ENCODE peak calls at places on chromosomes 11 and 22, in four cellular contexts. M is ovary, Z is thyroid gland, Y is tibial nerve. W is an unnamed sample. For H3K4me1, the result is how much of the 10 kb centered on the place peaks cover.

GRCh38 chr11:1785749-1786261 is 22.1 kb upstream of the CTSD start:
- DNase-seq in M (no peak), Z (no peak), Y (no peak), W (no peak)

GRCh38 chr11:61480936-61481335 is 27.6 kb upstream of the LRRC10B start:
- DNase-seq in M (no peak), Z (no peak), Y (no peak), W (no peak)

GRCh38 chr11:11882539-11882938 is 40.8 kb downstream of the USP47 start:
- DNase-seq in M (no peak), Z (no peak), Y (no peak), W (no peak)

GRCh38 chr22:46295277-46295971 is 1.2 kb upstream of the GTSE1 start:
- DNase-seq in M (no peak), Z (no peak), Y (no peak), W (no peak)

GRCh38 chr11:117456027-117456720 is 128.5 kb downstream of the CEP164 start:
- DNase-seq in M (no peak), Z (no peak), Y (no peak), W (no peak)

GRCh38 chr11:28463826-28464225 is 355.6 kb downstream of the METTL15 start:
- DNase-seq in M (no peak), Z (no peak), Y (no peak), W (no peak)

GRCh38 chr11:2157294-2158040 is 3.5 kb downstream of the INS start:
- DNase-seq in M (no peak), Z (no peak), Y (no peak), W (no peak)

GRCh38 chr22:47369020-47369419 is 606.6 kb downstream of the TBC1D22A start:
- DNase-seq in M (no peak), Z (no peak), Y (no peak), W (no peak)

GRCh38 chr22:50157976-50158375 is 12.6 kb upstream of the PANX2 start:
- DNase-seq in M (no peak), Z (peak), Y (no peak), W (no peak)

GRCh38 chr22:44755956-44756361 is 3.6 kb downstream of the ARHGAP8 start:
- DNase-seq in M (no peak), Z (peak), Y (no peak), W (peak)

GRCh38 chr11:75351541-75352416 is at the start of gene ARRB1:
- DNase-seq in M (peak), Z (peak), Y (peak), W (peak)

GRCh38 chr11:134047586-134047999 is 21.3 kb upstream of the JAM3 start:
- DNase-seq in M (peak), Z (peak), Y (peak), W (peak)

GRCh38 chr11:11993814-11994213 is 14.6 kb downstream of the DKK3 start:
- DNase-seq in M (no peak), Z (no peak), Y (no peak), W (no peak)

GRCh38 chr22:24440718-24441405 is 13.5 kb downstream of the ADORA2A start:
- DNase-seq in M (no peak), Z (no peak), Y (no peak), W (no peak)

GRCh38 chr22:43292633-43293025 is 50.5 kb downstream of the SCUBE1 start:
- DNase-seq in M (no peak), Z (no peak), Y (no peak), W (no peak)

GRCh38 chr22:43925433-43926348 is 2.1 kb downstream of the PNPLA3 start:
- DNase-seq in M (no peak), Z (no peak), Y (no peak), W (no peak)

GRCh38 chr22:27460596-27461347 is 340.8 kb downstream of the MN1 start:
- DNase-seq in M (no peak), Z (peak), Y (peak), W (no peak)

GRCh38 chr11:71112454-71112853 is 139.9 kb downstream of the SHANK2 start:
- DNase-seq in M (no peak), Z (peak), Y (no peak), W (no peak)

GRCh38 chr11:36014906-36015305 is 71.0 kb downstream of the LDLRAD3 start:
- DNase-seq in M (no peak), Z (no peak), Y (no peak), W (no peak)

GRCh38 chr11:36016709-36017108 is 72.8 kb downstream of the LDLRAD3 start:
- DNase-seq in M (no peak), Z (no peak), Y (no peak), W (no peak)

GRCh38 chr11:36015806-36016205 is 71.9 kb downstream of the LDLRAD3 start:
- DNase-seq in M (peak), Z (peak), Y (peak), W (no peak)

GRCh38 chr11:36014499-36014898 is 70.6 kb downstream of the LDLRAD3 start:
- DNase-seq in M (no peak), Z (no peak), Y (no peak), W (no peak)

GRCh38 chr11:36016263-36016662 is 72.4 kb downstream of the LDLRAD3 start:
- DNase-seq in M (no peak), Z (no peak), Y (no peak), W (no peak)
- H3K27ac ChIP-seq in M (no peak), Z (no peak), Y (peak), W (no peak)

DNA sequence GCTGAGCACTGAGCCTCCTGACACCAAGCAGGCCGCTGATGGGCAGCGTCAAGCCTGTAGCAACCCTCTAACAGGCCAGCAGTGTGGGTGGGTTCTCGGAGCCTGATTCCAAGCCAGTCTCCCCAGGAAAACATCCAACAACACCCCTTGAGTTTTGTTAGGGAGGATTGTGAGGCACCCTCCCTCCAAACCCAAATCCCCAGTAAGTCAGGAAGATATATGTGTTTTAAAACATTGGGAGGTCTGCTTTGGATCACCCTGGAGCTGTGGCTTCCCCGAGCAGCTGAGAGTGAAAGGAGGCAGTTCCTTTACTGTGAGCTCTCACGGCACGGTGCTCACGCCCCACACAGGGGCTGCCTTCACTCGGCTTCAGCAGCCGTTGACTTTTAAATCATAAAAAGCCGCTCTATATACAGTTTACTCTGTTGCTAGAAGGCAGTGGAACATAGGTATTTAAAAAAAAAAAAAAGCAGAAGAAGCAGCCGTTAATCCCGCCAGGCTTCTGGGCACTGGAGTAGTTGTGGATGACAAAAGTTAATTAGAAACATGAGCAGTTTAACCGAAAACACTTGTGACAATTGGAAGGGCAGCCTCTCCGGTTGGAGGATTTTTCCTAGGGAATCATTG is 218.6 kb downstream of the NAV2 start:
- DNase-seq in M (peak), Z (peak), Y (no peak), W (no peak)
- H3K4me1 ChIP-seq in M (under half), Z (under half), Y (under half), W (under half)

GRCh38 chr11:18309691-18310090 is 12.2 kb downstream of the HPS5 start:
- DNase-seq in M (no peak), Z (peak), Y (no peak), W (no peak)
- TF ChIP-seq POLR2A in M (no peak), Z (no peak), Y (no peak), W (no peak)

GRCh38 chr22:19720150-19720827 is 3.0 kb upstream of the GP1BB start:
- DNase-seq in M (no peak), Z (no peak), Y (no peak), W (no peak)

GRCh38 chr22:19720999-19721485 is 2.3 kb upstream of the GP1BB start:
- DNase-seq in M (no peak), Z (no peak), Y (no peak), W (no peak)

GRCh38 chr22:19719055-19719482 is 4.3 kb upstream of the GP1BB start:
- DNase-seq in M (peak), Z (no peak), Y (no peak), W (no peak)

GRCh38 chr22:19718255-19719054 is 4.2 kb downstream of the SEPTIN5 start:
- DNase-seq in M (no peak), Z (no peak), Y (no peak), W (no peak)

DNA sequence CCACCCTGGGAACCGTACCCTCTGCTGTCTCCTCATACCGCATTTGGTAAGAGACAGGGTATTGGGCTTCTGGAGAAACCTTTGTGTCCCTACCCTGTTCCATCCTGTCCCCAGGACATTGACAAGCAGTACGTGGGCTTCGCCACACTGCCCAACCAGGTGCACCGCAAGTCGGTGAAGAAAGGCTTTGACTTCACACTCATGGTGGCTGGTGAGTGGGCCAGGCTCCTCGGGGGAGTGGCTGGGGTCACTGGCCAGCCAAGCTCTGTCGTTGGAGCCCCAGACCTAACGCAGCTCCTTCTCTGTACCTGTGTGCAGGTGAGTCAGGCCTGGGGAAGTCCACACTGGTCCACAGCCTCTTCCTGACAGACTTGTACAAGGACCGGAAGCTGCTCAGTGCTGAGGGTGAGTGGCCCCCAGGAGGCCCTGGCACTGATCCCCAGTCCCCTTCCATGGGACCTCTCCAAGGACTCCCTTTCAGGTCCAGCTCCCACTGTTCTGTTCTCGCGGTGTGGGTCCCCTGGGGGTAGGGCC is 3.8 kb upstream of the GP1BB start:
- DNase-seq in M (peak), Z (no peak), Y (no peak), W (no peak)
- H3K27ac ChIP-seq in M (no peak), Z (no peak), Y (no peak), W (no peak)

DNA sequence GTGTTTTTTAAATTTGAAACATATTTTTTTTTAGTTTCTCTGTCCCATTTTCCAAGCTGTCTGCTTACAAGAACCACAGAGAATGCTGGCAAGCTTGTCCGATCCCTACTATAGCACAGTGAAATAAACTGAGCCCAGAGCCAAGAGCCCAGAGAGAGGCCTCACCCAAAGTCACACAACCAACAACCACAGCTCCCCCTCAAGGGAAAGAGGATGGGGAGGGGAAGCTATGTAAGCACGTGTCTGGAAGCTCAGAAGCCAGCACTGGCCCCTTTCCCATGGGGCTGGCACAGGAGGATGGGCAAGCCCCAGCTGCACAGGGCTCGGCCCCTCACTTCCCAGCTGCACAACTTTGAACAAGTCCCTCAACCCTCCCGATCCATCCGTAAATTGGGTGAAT is 3.2 kb upstream of the SART1 start:
- DNase-seq in M (no peak), Z (no peak), Y (no peak), W (no peak)
- H3K4me1 ChIP-seq in M (under half), Z (under half), Y (under half), W (under half)

DNA sequence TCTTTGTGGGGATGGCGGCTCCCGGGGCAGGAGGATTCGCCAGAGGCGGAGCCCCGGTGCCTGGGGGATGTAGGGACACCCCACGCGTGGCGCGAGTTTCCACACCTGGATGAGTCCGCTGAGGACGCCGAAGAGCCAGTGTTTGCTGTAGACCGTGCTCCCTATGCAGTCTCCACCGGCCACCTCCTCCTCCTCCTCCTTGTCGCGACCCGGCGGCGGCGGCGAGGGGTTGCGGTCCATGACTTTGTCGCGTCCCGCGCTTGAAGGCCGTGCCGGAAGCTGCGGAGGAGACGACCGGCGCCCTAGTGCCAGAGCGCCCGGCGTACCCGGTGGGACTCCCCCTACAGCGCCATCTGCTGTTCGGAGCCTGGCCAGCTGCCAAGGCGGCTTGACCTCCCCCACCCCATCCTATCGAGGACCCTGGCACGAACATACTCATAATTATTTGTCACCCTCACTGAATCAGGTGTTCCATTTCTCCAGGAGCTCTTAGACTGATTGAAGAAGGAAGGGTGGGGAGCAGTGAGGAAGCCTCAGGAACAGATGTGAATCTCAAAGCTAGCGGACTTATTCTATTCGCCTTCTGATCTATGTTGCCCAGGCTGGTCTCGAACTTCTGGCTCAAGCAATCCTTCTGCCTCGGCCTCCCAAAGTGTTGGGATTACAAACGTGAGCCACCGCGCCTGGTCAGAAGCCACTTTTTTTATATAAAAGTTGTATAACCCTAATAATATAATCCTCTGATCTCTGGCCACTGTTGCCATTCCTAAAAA is at the start of gene SAAL1:
- DNase-seq in M (peak), Z (peak), Y (peak), W (peak)
- TF ChIP-seq POLR2A in M (peak), Z (no peak), Y (peak), W (peak)